ENCODE peak calls at places on chromosomes 6 and 20, in ten cellular contexts. One of them, this sample, is unnamed.

GRCh38 chr20:64101731-64102621 is 5.4 kb downstream of the NPBWR2 start:
- DNase-seq in fibroblast of lung: no peak
- DNase-seq in transverse colon: peak; percentile 41
- DNase-seq in GM06990: peak; percentile 50
- DNase-seq in coronary artery: no peak
- DNase-seq in GM23338: peak; percentile 87
- DNase-seq in AG04450: no peak
- DNase-seq in cardiac fibroblast: no peak
- DNase-seq in fibroblast of mammary gland: no peak
- DNase-seq in lung: no peak
- DNase-seq in this sample: no peak

GRCh38 chr6:127458190-127458589 is 999 bp downstream of the KIAA0408 start:
- DNase-seq in fibroblast of lung: no peak
- DNase-seq in transverse colon: no peak
- DNase-seq in GM06990: no peak
- DNase-seq in lung: no peak
- DNase-seq in coronary artery: no peak
- DNase-seq in cardiac fibroblast: no peak
- DNase-seq in GM23338: no peak
- DNase-seq in fibroblast of mammary gland: no peak
- DNase-seq in AG04450: no peak
- DNase-seq in this sample: no peak

GRCh38 chr6:3696525-3696924 is 55.0 kb downstream of the PXDC1 start:
- DNase-seq in cardiac fibroblast: peak; percentile 51
- DNase-seq in fibroblast of mammary gland: peak; percentile 44
- DNase-seq in AG04450: peak; percentile 34
- DNase-seq in lung: no peak
- DNase-seq in fibroblast of lung: peak; percentile 78
- DNase-seq in coronary artery: no peak
- DNase-seq in transverse colon: no peak
- DNase-seq in GM23338: no peak
- DNase-seq in GM06990: no peak
- DNase-seq in this sample: peak; percentile 29

GRCh38 chr6:5091210-5091609 is 6.1 kb downstream of the PPP1R3G start:
- DNase-seq in fibroblast of mammary gland: no peak
- DNase-seq in fibroblast of lung: no peak
- DNase-seq in coronary artery: no peak
- DNase-seq in cardiac fibroblast: no peak
- DNase-seq in lung: no peak
- DNase-seq in GM23338: no peak
- DNase-seq in GM06990: no peak
- DNase-seq in transverse colon: no peak
- DNase-seq in AG04450: no peak
- DNase-seq in this sample: no peak

GRCh38 chr6:161088676-161089328 is 97.2 kb downstream of the MAP3K4 start:
- DNase-seq in fibroblast of mammary gland: no peak
- DNase-seq in transverse colon: no peak
- DNase-seq in coronary artery: no peak
- DNase-seq in cardiac fibroblast: no peak
- DNase-seq in AG04450: no peak
- DNase-seq in GM23338: peak; percentile 11
- DNase-seq in GM06990: no peak
- DNase-seq in lung: no peak
- DNase-seq in fibroblast of lung: peak; percentile 28
- DNase-seq in this sample: no peak

GRCh38 chr6:127384007-127384406 is 40.6 kb upstream of the ECHDC1 start:
- DNase-seq in transverse colon: no peak
- DNase-seq in fibroblast of mammary gland: peak; percentile 78
- DNase-seq in cardiac fibroblast: peak; percentile 82
- DNase-seq in GM06990: no peak
- DNase-seq in lung: no peak
- DNase-seq in GM23338: no peak
- DNase-seq in AG04450: no peak
- DNase-seq in coronary artery: no peak
- DNase-seq in fibroblast of lung: peak; percentile 69
- DNase-seq in this sample: peak; percentile 44

GRCh38 chr6:147156218-147156617 is 48.0 kb upstream of the STXBP5 start:
- DNase-seq in fibroblast of mammary gland: no peak
- DNase-seq in GM23338: no peak
- DNase-seq in fibroblast of lung: no peak
- DNase-seq in coronary artery: no peak
- DNase-seq in cardiac fibroblast: no peak
- DNase-seq in lung: no peak
- DNase-seq in AG04450: no peak
- DNase-seq in transverse colon: no peak
- DNase-seq in GM06990: no peak
- DNase-seq in this sample: no peak

GRCh38 chr20:48321271-48321670 is 506.5 kb downstream of the PREX1 start:
- DNase-seq in transverse colon: no peak
- DNase-seq in GM23338: no peak
- DNase-seq in GM06990: no peak
- DNase-seq in lung: no peak
- DNase-seq in fibroblast of mammary gland: no peak
- DNase-seq in coronary artery: no peak
- DNase-seq in fibroblast of lung: no peak
- DNase-seq in cardiac fibroblast: no peak
- DNase-seq in AG04450: no peak
- DNase-seq in this sample: no peak

GRCh38 chr6:42729731-42730130 is 7.3 kb upstream of the PRPH2 start:
- DNase-seq in fibroblast of mammary gland: peak; percentile 44
- DNase-seq in transverse colon: no peak
- DNase-seq in lung: no peak
- DNase-seq in coronary artery: no peak
- DNase-seq in AG04450: no peak
- DNase-seq in fibroblast of lung: peak; percentile 16
- DNase-seq in cardiac fibroblast: no peak
- DNase-seq in GM06990: no peak
- DNase-seq in GM23338: no peak
- DNase-seq in this sample: peak; percentile 46

GRCh38 chr6:131756039-131756438 is 45.2 kb upstream of the CTAGE9 start:
- DNase-seq in lung: no peak
- DNase-seq in cardiac fibroblast: peak; percentile 63
- DNase-seq in fibroblast of lung: no peak
- DNase-seq in transverse colon: no peak
- DNase-seq in GM06990: no peak
- DNase-seq in GM23338: no peak
- DNase-seq in fibroblast of mammary gland: peak; percentile 76
- DNase-seq in coronary artery: no peak
- DNase-seq in AG04450: no peak
- DNase-seq in this sample: no peak

GRCh38 chr6:15242503-15242902 is 3.4 kb upstream of the JARID2 start:
- DNase-seq in AG04450: no peak
- DNase-seq in transverse colon: no peak
- DNase-seq in GM23338: no peak
- DNase-seq in GM06990: no peak
- DNase-seq in fibroblast of lung: no peak
- DNase-seq in fibroblast of mammary gland: no peak
- DNase-seq in coronary artery: no peak
- DNase-seq in cardiac fibroblast: no peak
- DNase-seq in lung: no peak
- DNase-seq in this sample: no peak

GRCh38 chr6:45310118-45310788 is 17.9 kb upstream of the RUNX2 start:
- DNase-seq in GM06990: no peak
- DNase-seq in fibroblast of mammary gland: no peak
- DNase-seq in AG04450: no peak
- DNase-seq in transverse colon: no peak
- DNase-seq in fibroblast of lung: no peak
- DNase-seq in GM23338: peak; percentile 51
- DNase-seq in lung: no peak
- DNase-seq in cardiac fibroblast: no peak
- DNase-seq in coronary artery: no peak
- DNase-seq in this sample: no peak

GRCh38 chr20:14521436-14521835 is 184.0 kb upstream of the FLRT3 start:
- DNase-seq in lung: no peak
- DNase-seq in fibroblast of mammary gland: peak; percentile 29
- DNase-seq in AG04450: no peak
- DNase-seq in transverse colon: no peak
- DNase-seq in cardiac fibroblast: peak; percentile 10
- DNase-seq in fibroblast of lung: peak; percentile 9
- DNase-seq in GM06990: no peak
- DNase-seq in coronary artery: no peak
- DNase-seq in GM23338: no peak
- DNase-seq in this sample: peak; percentile 6
- H3K4me3 ChIP-seq in lung: no peak overlapping the region
- H3K4me3 ChIP-seq in fibroblast of mammary gland: no peak overlapping the region
- H3K4me3 ChIP-seq in AG04450: no peak overlapping the region
- H3K4me3 ChIP-seq in transverse colon: no peak overlapping the region
- H3K4me3 ChIP-seq in cardiac fibroblast: no peak overlapping the region
- H3K4me3 ChIP-seq in fibroblast of lung: no peak overlapping the region
- H3K4me3 ChIP-seq in GM06990: no peak overlapping the region
- H3K4me3 ChIP-seq in coronary artery: no peak overlapping the region
- H3K4me3 ChIP-seq in GM23338: no peak overlapping the region
- H3K4me3 ChIP-seq in this sample: no peak overlapping the region

GRCh38 chr20:25623736-25624499 is at the start of gene NANP:
- DNase-seq in GM06990: peak; percentile 98
- DNase-seq in cardiac fibroblast: peak; percentile 99
- DNase-seq in lung: peak; percentile 96
- DNase-seq in fibroblast of mammary gland: peak; percentile 97
- DNase-seq in AG04450: peak; percentile 94
- DNase-seq in GM23338: peak; percentile 95
- DNase-seq in coronary artery: peak; percentile 98
- DNase-seq in transverse colon: peak; percentile 95
- DNase-seq in fibroblast of lung: peak; percentile 98
- DNase-seq in this sample: peak; percentile 98
- TF ChIP-seq CTCF in GM06990: no peak
- TF ChIP-seq CTCF in cardiac fibroblast: no peak
- TF ChIP-seq CTCF in lung: no peak
- TF ChIP-seq CTCF in fibroblast of mammary gland: no peak
- TF ChIP-seq CTCF in AG04450: no peak
- TF ChIP-seq CTCF in GM23338: no peak
- TF ChIP-seq CTCF in coronary artery: no peak
- TF ChIP-seq CTCF in transverse colon: no peak
- TF ChIP-seq CTCF in fibroblast of lung: no peak
- TF ChIP-seq CTCF in this sample: no peak

DNA sequence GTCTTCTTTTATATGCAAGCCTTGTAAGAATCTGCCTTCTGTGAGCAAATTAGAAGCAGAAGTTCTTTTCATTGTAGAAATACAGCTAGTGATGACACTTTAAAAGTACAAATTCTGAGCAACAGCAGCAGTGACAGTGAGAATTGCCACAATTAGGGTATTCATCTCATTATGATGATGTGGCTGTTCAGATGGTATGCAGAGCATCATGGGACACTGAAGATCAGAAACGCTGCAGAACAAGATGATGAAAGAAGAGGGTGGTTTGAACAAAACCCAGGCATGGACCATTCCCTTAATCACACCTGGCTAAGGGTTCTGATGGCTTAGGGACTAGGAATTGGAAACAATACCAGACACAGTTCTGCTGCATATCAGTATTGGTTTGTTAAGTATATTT is 312.7 kb upstream of the TBX18 start:
- DNase-seq in GM06990: no peak
- DNase-seq in coronary artery: no peak
- DNase-seq in lung: no peak
- DNase-seq in GM23338: no peak
- DNase-seq in cardiac fibroblast: no peak
- DNase-seq in AG04450: no peak
- DNase-seq in fibroblast of mammary gland: peak; percentile 21
- DNase-seq in fibroblast of lung: no peak
- DNase-seq in transverse colon: no peak
- DNase-seq in this sample: peak; percentile 43
- H3K4me3 ChIP-seq in GM06990: no peak overlapping the region
- H3K4me3 ChIP-seq in coronary artery: no peak overlapping the region
- H3K4me3 ChIP-seq in lung: no peak overlapping the region
- H3K4me3 ChIP-seq in GM23338: no peak overlapping the region
- H3K4me3 ChIP-seq in cardiac fibroblast: no peak overlapping the region
- H3K4me3 ChIP-seq in AG04450: no peak overlapping the region
- H3K4me3 ChIP-seq in fibroblast of mammary gland: no peak overlapping the region
- H3K4me3 ChIP-seq in fibroblast of lung: no peak overlapping the region
- H3K4me3 ChIP-seq in transverse colon: no peak overlapping the region
- H3K4me3 ChIP-seq in this sample: no peak overlapping the region

GRCh38 chr6:111871207-111871606 is 2.0 kb downstream of the FYN start:
- DNase-seq in AG04450: no peak
- DNase-seq in GM23338: no peak
- DNase-seq in GM06990: no peak
- DNase-seq in transverse colon: no peak
- DNase-seq in coronary artery: no peak
- DNase-seq in lung: no peak
- DNase-seq in cardiac fibroblast: no peak
- DNase-seq in fibroblast of lung: no peak
- DNase-seq in fibroblast of mammary gland: no peak
- DNase-seq in this sample: peak; percentile 14

GRCh38 chr6:111871725-111872520 is 1.3 kb downstream of the FYN start:
- DNase-seq in fibroblast of lung: peak; percentile 42
- DNase-seq in GM23338: peak; percentile 70
- DNase-seq in cardiac fibroblast: peak; percentile 25
- DNase-seq in fibroblast of mammary gland: peak; percentile 31
- DNase-seq in lung: no peak
- DNase-seq in coronary artery: no peak
- DNase-seq in GM06990: no peak
- DNase-seq in AG04450: no peak
- DNase-seq in transverse colon: peak; percentile 8
- DNase-seq in this sample: peak; percentile 32

GRCh38 chr6:111872521-111873177 is 603 bp downstream of the FYN start:
- DNase-seq in fibroblast of lung: peak; percentile 68
- DNase-seq in cardiac fibroblast: peak; percentile 48
- DNase-seq in lung: no peak
- DNase-seq in coronary artery: no peak
- DNase-seq in fibroblast of mammary gland: peak; percentile 42
- DNase-seq in AG04450: no peak
- DNase-seq in transverse colon: peak; percentile 34
- DNase-seq in GM06990: peak; percentile 39
- DNase-seq in GM23338: no peak
- DNase-seq in this sample: peak; percentile 50

GRCh38 chr6:111874030-111874425 is 776 bp upstream of the FYN start:
- DNase-seq in fibroblast of lung: no peak
- DNase-seq in GM23338: peak; percentile 47
- DNase-seq in GM06990: no peak
- DNase-seq in lung: no peak
- DNase-seq in cardiac fibroblast: peak; percentile 43
- DNase-seq in transverse colon: peak; percentile 19
- DNase-seq in AG04450: no peak
- DNase-seq in coronary artery: no peak
- DNase-seq in fibroblast of mammary gland: no peak
- DNase-seq in this sample: peak; percentile 13

DNA sequence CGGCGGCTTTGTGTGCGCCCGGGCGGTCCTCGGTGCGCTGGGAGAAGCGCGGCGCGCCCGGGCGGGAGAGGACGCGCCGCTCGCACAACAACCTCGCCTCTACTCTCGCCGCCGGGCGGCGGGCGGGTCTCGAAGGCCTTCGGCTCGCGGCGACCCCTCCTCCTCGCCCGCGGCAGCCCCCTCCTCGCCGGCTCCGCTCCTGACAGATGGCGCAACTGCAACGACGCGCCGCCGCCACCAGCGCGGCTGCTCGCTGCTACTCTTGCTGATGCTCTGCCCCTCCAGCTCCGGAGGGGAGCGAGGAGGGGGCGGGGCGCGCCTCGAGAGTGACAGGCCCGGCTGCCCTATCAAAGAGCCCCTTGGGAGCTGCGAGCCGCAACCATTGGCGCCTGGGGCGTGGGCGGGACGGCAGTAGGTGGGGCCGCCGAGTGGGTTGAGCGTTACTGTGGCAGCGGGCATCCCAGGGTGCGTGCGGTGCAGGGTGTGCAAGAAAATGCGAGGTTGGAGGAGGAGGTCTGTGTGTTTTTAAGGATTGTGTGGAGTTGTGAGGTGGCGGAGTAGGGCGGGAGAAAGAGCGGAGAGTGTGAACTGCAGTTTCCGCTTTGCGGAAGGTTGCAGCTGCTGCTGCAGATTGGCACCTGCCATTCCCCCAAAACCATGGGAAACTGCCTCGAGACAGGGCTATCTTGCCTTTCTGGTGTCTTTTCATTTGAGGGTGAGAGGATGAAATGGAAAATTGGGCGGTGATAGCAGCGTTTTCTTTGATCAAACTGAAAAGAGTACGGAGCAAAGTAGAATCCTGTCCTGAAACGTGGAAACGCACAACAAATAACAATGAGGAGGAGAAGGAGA is at the start of gene FYN:
- DNase-seq in transverse colon: peak; percentile 96
- DNase-seq in fibroblast of lung: peak; percentile 95
- DNase-seq in fibroblast of mammary gland: peak; percentile 90
- DNase-seq in coronary artery: peak; percentile 97
- DNase-seq in GM06990: peak; percentile 97
- DNase-seq in AG04450: peak; percentile 79
- DNase-seq in lung: peak; percentile 98
- DNase-seq in GM23338: peak; percentile 99
- DNase-seq in cardiac fibroblast: peak; percentile 96
- DNase-seq in this sample: peak; percentile 95
- TF ChIP-seq CTCF in transverse colon: peak; percentile 40
- TF ChIP-seq CTCF in fibroblast of lung: peak; percentile 20
- TF ChIP-seq CTCF in fibroblast of mammary gland: peak; percentile 8
- TF ChIP-seq CTCF in coronary artery: no peak
- TF ChIP-seq CTCF in GM06990: peak; percentile 32
- TF ChIP-seq CTCF in AG04450: peak; percentile 41
- TF ChIP-seq CTCF in lung: no peak
- TF ChIP-seq CTCF in GM23338: no peak
- TF ChIP-seq CTCF in cardiac fibroblast: peak; percentile 48
- TF ChIP-seq CTCF in this sample: peak; percentile 30